ENCODE peak calls at places on chromosome 22, in four cellular contexts. G is neuronal stem cell, E is H9, J is mesenchymal stem cell. S is an unnamed sample.

GRCh38 chr22:50303848-50304527 is 3.5 kb downstream of the PLXNB2 start:
- DNase-seq in G (no peak), E (peak; percentile 77), J (no peak), S (no peak)

GRCh38 chr22:48871176-48871840 is 956.4 kb downstream of the BRD1 start:
- DNase-seq in G (no peak), E (no peak), J (no peak), S (no peak)

GRCh38 chr22:50014655-50015401 is 2.3 kb upstream of the IL17REL start:
- DNase-seq in G (no peak), E (peak; percentile 28), J (no peak), S (no peak)

GRCh38 chr22:17974703-17975372 is 49.5 kb downstream of the MICAL3 start:
- DNase-seq in G (no peak), E (no peak), J (no peak), S (no peak)

GRCh38 chr22:19731361-19731725 is 8.0 kb downstream of the GP1BB start:
- DNase-seq in G (no peak), E (no peak), J (no peak), S (no peak)

GRCh38 chr22:23899042-23899745 is 5.0 kb downstream of the MIF start:
- DNase-seq in G (no peak), E (no peak), J (no peak), S (no peak)

GRCh38 chr22:31526275-31526674 is 29.9 kb downstream of the SFI1 start:
- DNase-seq in G (no peak), E (no peak), J (no peak), S (no peak)

GRCh38 chr22:31082606-31083376 is 1.7 kb downstream of the SMTN start:
- DNase-seq in G (no peak), E (peak; percentile 75), J (peak; percentile 73), S (peak; percentile 64)

GRCh38 chr22:19065929-19066328 is 56.3 kb downstream of the DGCR2 start:
- DNase-seq in G (no peak), E (no peak), J (no peak), S (no peak)

GRCh38 chr22:32776800-32777199 is 24.7 kb upstream of the TIMP3 start:
- DNase-seq in G (no peak), E (no peak), J (no peak), S (no peak)

GRCh38 chr22:30308518-30309230 is 18.1 kb downstream of the TBC1D10A start:
- DNase-seq in G (no peak), E (no peak), J (peak; percentile 79), S (peak; percentile 73)

GRCh38 chr22:33443688-33444087 is 385.5 kb upstream of the SYN3 start:
- DNase-seq in G (no peak), E (no peak), J (no peak), S (no peak)

GRCh38 chr22:41939981-41940852 is 6.7 kb downstream of the CENPM start:
- DNase-seq in G (no peak), E (no peak), J (peak; percentile 29), S (no peak)

GRCh38 chr22:26669060-26669481 is 11.7 kb downstream of the MIAT start:
- DNase-seq in G (no peak), E (peak; percentile 76), J (peak; percentile 84), S (peak; percentile 63)
- H3K27me3 ChIP-seq in G (no peaks in the 10 kb centered on the region), E (no peaks in the 10 kb centered on the region), J (no peaks in the 10 kb centered on the region), S (no peaks in the 10 kb centered on the region)

GRCh38 chr22:40449676-40450035 is 79.3 kb downstream of the SGSM3 start:
- DNase-seq in G (no peak), E (no peak), J (peak; percentile 10), S (peak; percentile 62)
- H3K4ac ChIP-seq in G (no peak overlapping the region), E (no peak overlapping the region), J (no peak overlapping the region), S (peak overlapping the region; percentile 54)

GRCh38 chr22:20937794-20938148 is 20.6 kb downstream of the CRKL start:
- DNase-seq in G (no peak), E (no peak), J (no peak), S (no peak)
- H3K27me3 ChIP-seq in G (no peaks in the 10 kb centered on the region), E (no peaks in the 10 kb centered on the region), J (no peaks in the 10 kb centered on the region), S (no peaks in the 10 kb centered on the region)

GRCh38 chr22:36343070-36343719 is 44.6 kb downstream of the MYH9 start:
- DNase-seq in G (no peak), E (no peak), J (no peak), S (no peak)
- H3K4ac ChIP-seq in G (no peak overlapping the region), E (no peak overlapping the region), J (no peak overlapping the region), S (peak overlapping the region; percentile 24)

GRCh38 chr22:22810018-22810427 is 77.6 kb upstream of the IGLL5 start:
- DNase-seq in G (no peak), E (peak; percentile 80), J (no peak), S (peak; percentile 30)
- H3K27me3 ChIP-seq in G (no peaks in the 10 kb centered on the region), E (peaks cover 3% of the 10 kb centered on the region), J (peaks cover 50% of the 10 kb centered on the region), S (no peaks in the 10 kb centered on the region)

GRCh38 chr22:46534901-46535630 is 2.4 kb downstream of the CELSR1 start:
- DNase-seq in G (no peak), E (no peak), J (no peak), S (no peak)

GRCh38 chr22:46535876-46536558 is 1.4 kb downstream of the CELSR1 start:
- DNase-seq in G (no peak), E (no peak), J (no peak), S (no peak)

GRCh38 chr22:46537946-46538815 is 761 bp upstream of the CELSR1 start:
- DNase-seq in G (peak; percentile 41), E (peak; percentile 61), J (no peak), S (peak; percentile 27)

GRCh38 chr22:46537221-46537945 is at the start of gene CELSR1:
- DNase-seq in G (peak; percentile 55), E (peak; percentile 61), J (no peak), S (peak; percentile 11)

GRCh38 chr22:46536559-46537220 is 730 bp downstream of the CELSR1 start:
- DNase-seq in G (peak; percentile 24), E (no peak), J (no peak), S (no peak)
- H3K4ac ChIP-seq in G (no peak overlapping the region), E (no peak overlapping the region), J (no peak overlapping the region), S (no peak overlapping the region)

GRCh38 chr22:22199634-22200033 is 45.0 kb upstream of the VPREB1 start:
- DNase-seq in G (no peak), E (no peak), J (no peak), S (no peak)

GRCh38 chr22:22196833-22197477 is 47.6 kb upstream of the VPREB1 start:
- DNase-seq in G (no peak), E (no peak), J (no peak), S (no peak)

GRCh38 chr22:22196018-22196533 is 48.5 kb upstream of the VPREB1 start:
- DNase-seq in G (no peak), E (no peak), J (no peak), S (no peak)

GRCh38 chr22:22198751-22199150 is 45.8 kb upstream of the VPREB1 start:
- DNase-seq in G (no peak), E (no peak), J (no peak), S (no peak)

DNA sequence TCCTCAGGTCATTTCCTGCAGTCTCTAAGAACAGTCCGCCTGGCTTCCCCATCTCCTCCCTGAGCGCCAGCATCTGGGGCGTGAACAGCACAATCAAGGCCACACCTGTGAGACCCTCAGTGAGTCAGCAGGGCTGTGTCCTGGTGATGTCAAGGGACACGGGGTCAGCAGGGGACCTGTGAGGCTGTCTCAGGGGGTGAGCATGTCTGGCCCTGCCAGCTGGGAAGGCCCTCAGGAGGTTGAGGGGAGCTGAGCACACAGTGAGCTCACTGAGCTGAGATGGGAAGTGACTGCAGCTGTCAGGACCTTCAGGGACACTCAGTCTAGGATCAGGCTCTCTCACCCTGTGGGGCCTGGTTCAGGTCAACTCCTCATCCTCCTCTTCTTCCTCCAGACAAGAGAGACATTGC is 46.6 kb upstream of the VPREB1 start:
- DNase-seq in G (no peak), E (no peak), J (no peak), S (no peak)
- H3K27me3 ChIP-seq in G (peaks cover 4% of the 10 kb centered on the region), E (peaks cover 71% of the 10 kb centered on the region), J (peaks cover 70% of the 10 kb centered on the region), S (peaks cover 41% of the 10 kb centered on the region)

GRCh38 chr22:37199103-37199838 is 11.2 kb upstream of the C1QTNF6 start:
- DNase-seq in G (peak; percentile 98), E (peak; percentile 98), J (peak; percentile 97), S (peak; percentile 96)
- H3K4ac ChIP-seq in G (peak overlapping the region; percentile 81), E (no peak overlapping the region), J (peak overlapping the region; percentile 82), S (peak overlapping the region; percentile 95)

GRCh38 chr22:44930016-44930710 is 79.6 kb downstream of the PHF21B start:
- DNase-seq in G (no peak), E (no peak), J (no peak), S (no peak)

GRCh38 chr22:44930711-44931035 is 79.1 kb downstream of the PHF21B start:
- DNase-seq in G (no peak), E (no peak), J (no peak), S (no peak)

GRCh38 chr22:44931766-44932165 is 78.0 kb downstream of the PHF21B start:
- DNase-seq in G (no peak), E (no peak), J (no peak), S (no peak)

GRCh38 chr22:44932493-44932892 is 77.3 kb downstream of the PHF21B start:
- DNase-seq in G (no peak), E (no peak), J (no peak), S (no peak)

DNA sequence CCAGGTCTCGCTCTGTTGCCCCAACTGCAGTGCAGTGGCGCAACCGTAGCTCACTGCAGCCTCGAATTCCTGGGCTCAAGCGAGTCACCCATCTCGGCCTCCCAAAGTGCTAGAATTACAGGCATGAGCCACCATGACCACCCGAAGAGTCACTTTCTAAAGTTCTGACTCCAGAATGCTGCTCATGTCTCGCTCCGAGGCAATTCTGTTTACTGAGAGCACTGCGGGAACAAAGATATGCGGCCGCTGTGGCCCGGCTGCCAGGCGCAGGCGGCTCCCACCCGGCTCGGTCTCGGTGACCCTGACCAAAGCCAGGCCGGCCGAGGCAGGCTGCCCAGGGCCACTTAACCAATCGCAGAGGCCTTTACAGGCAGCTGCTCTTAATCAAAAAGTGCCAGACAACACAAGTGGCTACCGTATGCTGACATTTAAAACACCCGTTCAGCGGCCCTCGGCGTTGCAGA is 78.7 kb downstream of the PHF21B start:
- DNase-seq in G (no peak), E (no peak), J (no peak), S (peak; percentile 29)
- H3K27me3 ChIP-seq in G (no peaks in the 10 kb centered on the region), E (no peaks in the 10 kb centered on the region), J (peaks cover 80% of the 10 kb centered on the region), S (peaks cover 12% of the 10 kb centered on the region)

S was measured in IMR-90.